ENCODE peak calls at places on chromosomes 1 and 21, in four cellular contexts. C, T, B and N are unnamed samples.

GRCh38 chr1:1670866-1671265 is 12.1 kb upstream of the CDK11B start:
- DNase-seq in C (no peak), T (no peak), B (no peak), N (no peak)

GRCh38 chr21:27700974-27701614 is 734.2 kb upstream of the ADAMTS5 start:
- DNase-seq in C (peak; percentile 79), T (peak; percentile 57), B (no peak), N (no peak)

GRCh38 chr1:2593251-2593878 is 6.8 kb downstream of the PRXL2B start:
- DNase-seq in C (no peak), T (no peak), B (no peak), N (no peak)

GRCh38 chr1:61968869-61969268 is 225.8 kb upstream of the L1TD1 start:
- DNase-seq in C (no peak), T (no peak), B (no peak), N (no peak)

GRCh38 chr1:28915036-28915895 is 897 bp downstream of the EPB41 start:
- DNase-seq in C (peak; percentile 67), T (peak; percentile 56), B (no peak), N (no peak)

GRCh38 chr1:111366256-111366655 is 61.3 kb downstream of the OVGP1 start:
- DNase-seq in C (no peak), T (peak; percentile 23), B (no peak), N (no peak)

GRCh38 chr1:59897165-59897564 is 29.4 kb downstream of the CYP2J2 start:
- DNase-seq in C (no peak), T (no peak), B (no peak), N (no peak)

GRCh38 chr1:200670215-200671118 is 760 bp upstream of the DDX59 start:
- DNase-seq in C (no peak), T (peak; percentile 73), B (peak; percentile 69), N (no peak)

GRCh38 chr1:81510701-81511100 is 290.0 kb upstream of the ADGRL2 start:
- DNase-seq in C (no peak), T (no peak), B (no peak), N (no peak)

GRCh38 chr1:215819114-215819513 is 252.0 kb downstream of the KCTD3 start:
- DNase-seq in C (no peak), T (peak; percentile 53), B (no peak), N (no peak)

GRCh38 chr1:88935522-88936222 is 44.3 kb upstream of the GTF2B start:
- DNase-seq in C (no peak), T (peak; percentile 30), B (peak; percentile 16), N (no peak)

GRCh38 chr1:30232288-30232899 is 491.0 kb downstream of the MATN1 start:
- DNase-seq in C (peak; percentile 58), T (no peak), B (peak; percentile 27), N (no peak)

GRCh38 chr1:41353744-41354143 is 7.5 kb upstream of the FOXO6 start:
- DNase-seq in C (peak; percentile 26), T (peak; percentile 74), B (no peak), N (no peak)

GRCh38 chr1:184940226-184940625 is 34.1 kb downstream of the NIBAN1 start:
- DNase-seq in C (no peak), T (peak; percentile 56), B (no peak), N (no peak)

GRCh38 chr1:241600496-241600901 is 39.7 kb downstream of the CHML start:
- DNase-seq in C (no peak), T (peak; percentile 38), B (no peak), N (no peak)

GRCh38 chr1:193019442-193020026 is 39.6 kb downstream of the UCHL5 start:
- DNase-seq in C (no peak), T (peak; percentile 55), B (peak; percentile 49), N (no peak)

GRCh38 chr21:35529141-35529863 is 480.2 kb upstream of the RUNX1 start:
- DNase-seq in C (no peak), T (peak; percentile 62), B (no peak), N (no peak)

GRCh38 chr1:17668638-17669175 is 86.4 kb upstream of the ACTL8 start:
- DNase-seq in C (no peak), T (no peak), B (no peak), N (no peak)

GRCh38 chr1:117871013-117871412 is 58.4 kb downstream of the GDAP2 start:
- DNase-seq in C (no peak), T (no peak), B (no peak), N (no peak)

GRCh38 chr1:206427296-206427695 is 43.0 kb upstream of the IKBKE start:
- DNase-seq in C (no peak), T (no peak), B (no peak), N (no peak)

GRCh38 chr1:41806472-41807155 is 112.1 kb downstream of the HIVEP3 start:
- DNase-seq in C (no peak), T (no peak), B (no peak), N (no peak)

GRCh38 chr1:168700565-168701331 is 28.3 kb downstream of the DPT start:
- DNase-seq in C (no peak), T (no peak), B (no peak), N (no peak)

GRCh38 chr1:218250492-218250891 is 34.6 kb upstream of the RRP15 start:
- DNase-seq in C (no peak), T (no peak), B (no peak), N (no peak)

GRCh38 chr1:58779837-58780585 is 3.8 kb downstream of the JUN start:
- DNase-seq in C (no peak), T (peak; percentile 77), B (no peak), N (no peak)

GRCh38 chr1:179169616-179170467 is 59.6 kb downstream of the ABL2 start:
- DNase-seq in C (no peak), T (peak; percentile 80), B (no peak), N (no peak)

GRCh38 chr1:93694039-93694438 is 12.4 kb upstream of the BCAR3 start:
- DNase-seq in C (no peak), T (no peak), B (no peak), N (no peak)

GRCh38 chr1:206794294-206794908 is 22.1 kb upstream of the IL10 start:
- DNase-seq in C (no peak), T (no peak), B (no peak), N (no peak)

GRCh38 chr1:165894591-165894990 is 67.2 kb downstream of the UCK2 start:
- DNase-seq in C (no peak), T (peak; percentile 32), B (no peak), N (no peak)

GRCh38 chr1:231107600-231108326 is 54.1 kb upstream of the TRIM67 start:
- DNase-seq in C (no peak), T (no peak), B (no peak), N (no peak)

GRCh38 chr1:2845874-2846273 is 44.4 kb upstream of the TTC34 start:
- DNase-seq in C (no peak), T (no peak), B (no peak), N (no peak)

GRCh38 chr1:88061106-88061829 is 622.8 kb upstream of the PKN2 start:
- DNase-seq in C (no peak), T (peak; percentile 59), B (peak; percentile 61), N (no peak)

GRCh38 chr1:165481820-165482532 is 37.0 kb upstream of the RXRG start:
- DNase-seq in C (no peak), T (peak; percentile 81), B (peak; percentile 28), N (no peak)

DNA sequence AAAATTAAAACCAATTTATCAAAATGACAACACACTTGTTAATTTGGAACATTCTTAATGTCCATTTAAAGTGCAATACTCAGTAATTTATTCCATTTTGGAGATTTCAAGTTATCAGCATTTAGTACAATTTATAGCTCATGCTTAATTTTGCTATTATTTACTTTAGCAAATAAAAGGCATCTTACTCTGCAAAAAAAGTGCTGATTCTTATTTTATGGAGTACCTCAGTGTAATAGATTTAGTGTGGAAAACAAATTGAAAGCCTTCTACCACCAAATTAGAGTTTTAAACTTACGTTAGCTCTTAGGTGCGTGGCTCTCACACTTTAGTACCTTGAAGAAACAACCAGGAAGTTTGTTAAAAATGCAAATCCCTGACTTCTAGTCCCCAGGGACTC is 208.4 kb upstream of the NRIP1 start:
- DNase-seq in C (no peak), T (no peak), B (no peak), N (no peak)
- H3K36me3 ChIP-seq in C (no peaks in the 10 kb centered on the region), T (no peaks in the 10 kb centered on the region), B (no peaks in the 10 kb centered on the region), N (no peaks in the 10 kb centered on the region)

GRCh38 chr1:24481843-24482610 is 20.6 kb upstream of the RCAN3 start:
- DNase-seq in C (no peak), T (no peak), B (no peak), N (no peak)

GRCh38 chr1:24484208-24484607 is 18.4 kb upstream of the RCAN3 start:
- DNase-seq in C (no peak), T (no peak), B (no peak), N (no peak)

GRCh38 chr1:24481098-24481497 is 21.5 kb upstream of the RCAN3 start:
- DNase-seq in C (no peak), T (no peak), B (no peak), N (no peak)

GRCh38 chr1:24486296-24487065 is 16.2 kb upstream of the RCAN3 start:
- DNase-seq in C (no peak), T (no peak), B (no peak), N (no peak)

GRCh38 chr1:24483441-24483840 is 19.2 kb upstream of the RCAN3 start:
- DNase-seq in C (no peak), T (no peak), B (no peak), N (no peak)
- H3K36me3 ChIP-seq in C (no peaks in the 10 kb centered on the region), T (no peaks in the 10 kb centered on the region), B (no peaks in the 10 kb centered on the region), N (no peaks in the 10 kb centered on the region)

GRCh38 chr1:36253463-36253862 is 29.2 kb downstream of the THRAP3 start:
- DNase-seq in C (no peak), T (peak; percentile 81), B (no peak), N (no peak)

GRCh38 chr1:36257375-36257767 is 33.1 kb downstream of the THRAP3 start:
- DNase-seq in C (no peak), T (no peak), B (no peak), N (no peak)

GRCh38 chr1:36256558-36257374 is 32.5 kb downstream of the THRAP3 start:
- DNase-seq in C (no peak), T (no peak), B (no peak), N (no peak)

GRCh38 chr1:36258960-36259344 is 34.7 kb downstream of the THRAP3 start:
- DNase-seq in C (no peak), T (peak; percentile 57), B (no peak), N (no peak)
- H3K36me3 ChIP-seq in C (peaks cover 25% of the 10 kb centered on the region), T (peaks cover 1% of the 10 kb centered on the region), B (peaks cover 20% of the 10 kb centered on the region), N (no peaks in the 10 kb centered on the region)

GRCh38 chr1:203011582-203011981 is 4.4 kb downstream of the TMEM183A start:
- DNase-seq in C (no peak), T (no peak), B (no peak), N (no peak)

GRCh38 chr1:203006948-203007871 is at the start of gene TMEM183A:
- DNase-seq in C (peak; percentile 95), T (peak; percentile 93), B (peak; percentile 95), N (peak; percentile 86)

GRCh38 chr1:203009185-203009584 is 2.0 kb downstream of the TMEM183A start:
- DNase-seq in C (no peak), T (no peak), B (no peak), N (no peak)
- H3K36me3 ChIP-seq in C (peaks cover 34% of the 10 kb centered on the region), T (peaks cover 1% of the 10 kb centered on the region), B (peaks cover 20% of the 10 kb centered on the region), N (peaks cover 8% of the 10 kb centered on the region)

GRCh38 chr21:29056005-29056404 is 17.4 kb downstream of the CCT8 start:
- DNase-seq in C (no peak), T (no peak), B (no peak), N (no peak)
- H3K36me3 ChIP-seq in C (peaks cover 88% of the 10 kb centered on the region), T (peaks cover 11% of the 10 kb centered on the region), B (peaks cover 57% of the 10 kb centered on the region), N (peaks cover 19% of the 10 kb centered on the region)